ENCODE peak calls at places on chromosomes 13 and 19, in eight cellular contexts. I, W, U, L, Q, F, T and G are unnamed samples.

GRCh38 chr19:45613926-45614725 is 12.1 kb upstream of the GPR4 start:
- DNase-seq in I (no peak), W (no peak), U (no peak), L (no peak), Q (no peak), F (no peak), T (no peak), G (no peak)

GRCh38 chr19:48925240-48925843 is 8.2 kb upstream of the DHDH start:
- DNase-seq in I (no peak), W (no peak), U (no peak), L (no peak), Q (no peak), F (no peak), T (no peak), G (no peak)

GRCh38 chr13:93259527-93260080 is 33.0 kb downstream of the GPC6 start:
- DNase-seq in I (no peak), W (no peak), U (no peak), L (no peak), Q (no peak), F (no peak), T (no peak), G (no peak)

GRCh38 chr19:10036601-10037071 is 23.4 kb downstream of the RDH8 start:
- DNase-seq in I (no peak), W (peak; percentile 83), U (no peak), L (no peak), Q (no peak), F (no peak), T (no peak), G (no peak)

GRCh38 chr19:3538965-3539742 is at the start of gene TEKTIP1:
- DNase-seq in I (peak; percentile 42), W (no peak), U (no peak), L (peak; percentile 41), Q (no peak), F (no peak), T (no peak), G (no peak)

GRCh38 chr13:106114981-106115554 is 420.4 kb downstream of the EFNB2 start:
- DNase-seq in I (no peak), W (no peak), U (no peak), L (no peak), Q (no peak), F (no peak), T (no peak), G (no peak)

GRCh38 chr13:28463481-28463880 is 31.4 kb downstream of the FLT1 start:
- DNase-seq in I (no peak), W (no peak), U (no peak), L (no peak), Q (no peak), F (no peak), T (no peak), G (no peak)

GRCh38 chr13:60152114-60152513 is 11.6 kb downstream of the DIAPH3 start:
- DNase-seq in I (no peak), W (no peak), U (no peak), L (no peak), Q (no peak), F (no peak), T (no peak), G (no peak)

GRCh38 chr19:58559275-58560006 is 1.0 kb upstream of the UBE2M start:
- DNase-seq in I (peak; percentile 90), W (peak; percentile 95), U (peak; percentile 76), L (peak; percentile 94), Q (peak; percentile 93), F (peak; percentile 94), T (peak; percentile 51), G (no peak)

GRCh38 chr19:13164370-13165090 is 14.3 kb downstream of the IER2 start:
- DNase-seq in I (peak; percentile 48), W (peak; percentile 78), U (no peak), L (peak; percentile 92), Q (peak; percentile 87), F (peak; percentile 48), T (peak; percentile 24), G (peak; percentile 22)

GRCh38 chr13:51742611-51743010 is 61.4 kb downstream of the DHRS12 start:
- DNase-seq in I (no peak), W (no peak), U (no peak), L (no peak), Q (no peak), F (no peak), T (no peak), G (no peak)

GRCh38 chr13:47794963-47795362 is 206.1 kb downstream of the SUCLA2 start:
- DNase-seq in I (no peak), W (no peak), U (no peak), L (no peak), Q (no peak), F (no peak), T (no peak), G (no peak)

GRCh38 chr19:33488826-33489225 is 32.8 kb downstream of the PEPD start:
- DNase-seq in I (no peak), W (peak; percentile 41), U (no peak), L (no peak), Q (no peak), F (no peak), T (no peak), G (no peak)

GRCh38 chr19:42323852-42324654 is 1.4 kb upstream of the MEGF8 start:
- DNase-seq in I (no peak), W (peak; percentile 81), U (no peak), L (peak; percentile 62), Q (no peak), F (peak; percentile 10), T (no peak), G (no peak)

GRCh38 chr13:80523134-80523533 is 182.2 kb upstream of the SPRY2 start:
- DNase-seq in I (no peak), W (no peak), U (no peak), L (peak; percentile 53), Q (no peak), F (no peak), T (no peak), G (no peak)

GRCh38 chr19:7855426-7856276 is 18.5 kb downstream of the PRR36 start:
- DNase-seq in I (no peak), W (no peak), U (no peak), L (no peak), Q (no peak), F (no peak), T (no peak), G (no peak)

GRCh38 chr13:111225810-111226546 is 94.5 kb upstream of the TEX29 start:
- DNase-seq in I (no peak), W (no peak), U (no peak), L (no peak), Q (no peak), F (no peak), T (no peak), G (no peak)

GRCh38 chr19:52270266-52270885 is 989 bp downstream of the ZNF766 start:
- DNase-seq in I (no peak), W (no peak), U (no peak), L (peak; percentile 29), Q (peak; percentile 19), F (peak; percentile 11), T (no peak), G (no peak)

GRCh38 chr19:34999498-35000337 is at the start of gene GRAMD1A:
- DNase-seq in I (peak; percentile 91), W (peak; percentile 94), U (peak; percentile 41), L (peak; percentile 94), Q (peak; percentile 93), F (peak; percentile 88), T (peak; percentile 70), G (peak; percentile 80)

GRCh38 chr13:29594310-29594709 is 1.2 kb downstream of the SLC7A1 start:
- DNase-seq in I (peak; percentile 34), W (no peak), U (no peak), L (peak; percentile 52), Q (no peak), F (peak; percentile 48), T (no peak), G (no peak)

GRCh38 chr13:28528848-28529247 is 33.9 kb upstream of the FLT1 start:
- DNase-seq in I (no peak), W (no peak), U (no peak), L (no peak), Q (no peak), F (no peak), T (no peak), G (no peak)

GRCh38 chr13:94640676-94641075 is 39.0 kb downstream of the GPR180 start:
- DNase-seq in I (no peak), W (no peak), U (no peak), L (no peak), Q (no peak), F (no peak), T (no peak), G (no peak)

GRCh38 chr13:94646904-94647303 is 45.2 kb downstream of the GPR180 start:
- DNase-seq in I (no peak), W (no peak), U (no peak), L (no peak), Q (no peak), F (no peak), T (no peak), G (no peak)

GRCh38 chr13:94636942-94637578 is 35.4 kb downstream of the GPR180 start:
- DNase-seq in I (no peak), W (no peak), U (no peak), L (no peak), Q (no peak), F (no peak), T (no peak), G (no peak)

DNA sequence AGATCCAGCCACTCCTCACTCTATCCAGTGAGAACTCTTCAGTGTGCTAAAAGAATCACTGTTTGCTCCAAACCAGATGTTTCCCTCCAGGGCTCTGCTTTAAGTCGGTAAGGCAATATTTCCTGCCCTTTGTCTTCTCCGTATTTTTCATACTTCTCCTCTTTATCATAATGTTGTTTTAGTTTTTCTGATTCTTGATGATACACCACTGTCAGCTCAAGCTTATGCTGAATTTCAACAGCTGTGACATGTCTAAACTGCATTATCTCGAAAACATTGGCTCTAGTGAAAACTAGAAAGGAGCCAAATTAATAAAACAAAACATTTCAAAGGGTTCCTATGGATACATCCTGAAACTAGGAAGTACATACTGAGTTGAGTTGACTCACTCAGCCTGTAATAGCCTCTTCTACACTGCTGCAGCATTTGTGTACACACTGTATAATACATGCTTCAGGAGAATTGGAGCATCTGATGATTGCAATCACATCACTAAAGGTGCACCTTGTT is 39.8 kb downstream of the GPR180 start:
- DNase-seq in I (no peak), W (no peak), U (no peak), L (no peak), Q (no peak), F (no peak), T (no peak), G (no peak)
- H3K27ac ChIP-seq in I (no peak overlapping the region), W (no peak overlapping the region), U (no peak overlapping the region), L (no peak overlapping the region), Q (no peak overlapping the region), F (no peak overlapping the region), T (no peak overlapping the region), G (no peak overlapping the region)

GRCh38 chr13:113445791-113446487 is 7.3 kb downstream of the ADPRHL1 start:
- DNase-seq in I (no peak), W (peak; percentile 68), U (no peak), L (no peak), Q (no peak), F (no peak), T (no peak), G (no peak)
- H3K27ac ChIP-seq in I (no peak overlapping the region), W (peak overlapping the region; percentile 33), U (no peak overlapping the region), L (no peak overlapping the region), Q (no peak overlapping the region), F (no peak overlapping the region), T (no peak overlapping the region), G (no peak overlapping the region)

GRCh38 chr13:109769275-109769674 is 17.1 kb downstream of the IRS2 start:
- DNase-seq in I (no peak), W (no peak), U (no peak), L (no peak), Q (no peak), F (no peak), T (no peak), G (no peak)
- H3K27ac ChIP-seq in I (no peak overlapping the region), W (no peak overlapping the region), U (no peak overlapping the region), L (no peak overlapping the region), Q (no peak overlapping the region), F (no peak overlapping the region), T (no peak overlapping the region), G (no peak overlapping the region)

GRCh38 chr19:17307876-17308377 is 1.4 kb upstream of the DDA1 start:
- DNase-seq in I (no peak), W (no peak), U (no peak), L (no peak), Q (no peak), F (no peak), T (no peak), G (no peak)
- H3K27ac ChIP-seq in I (no peak overlapping the region), W (no peak overlapping the region), U (no peak overlapping the region), L (no peak overlapping the region), Q (peak overlapping the region; percentile 95), F (no peak overlapping the region), T (no peak overlapping the region), G (no peak overlapping the region)